ENCODE peak calls at places on chromosomes 2 and 18, in ten cellular contexts. N is OCI-LY7, U is cardiac muscle cell, E is cardiac fibroblast, Q is A549, O is heart right ventricle, G is AG04450, W is lower lobe of right lung, D is keratinocyte, A is tibial artery. H is an unnamed sample.

GRCh38 chr2:162560291-162560690 is 216.4 kb downstream of the GCA start:
- DNase-seq in N (no peak), U (no peak), E (no peak), Q (no peak), O (no peak), G (no peak), W (no peak), D (no peak), A (no peak), H (no peak)

GRCh38 chr18:10235553-10235952 is 218.9 kb upstream of the APCDD1 start:
- DNase-seq in N (no peak), U (no peak), E (no peak), Q (no peak), O (no peak), G (no peak), W (no peak), D (no peak), A (no peak), H (peak; percentile 88)

GRCh38 chr18:32770181-32770650 is 2.6 kb downstream of the KLHL14 start:
- DNase-seq in N (no peak), U (no peak), E (no peak), Q (no peak), O (no peak), G (no peak), W (no peak), D (no peak), A (no peak), H (no peak)

GRCh38 chr2:7190587-7191320 is 273.5 kb downstream of the RNF144A start:
- DNase-seq in N (no peak), U (no peak), E (peak; percentile 1), Q (no peak), O (no peak), G (no peak), W (no peak), D (no peak), A (no peak), H (no peak)

GRCh38 chr2:230940476-230940815 is 15.4 kb upstream of the GPR55 start:
- DNase-seq in N (no peak), U (no peak), E (no peak), Q (no peak), O (no peak), G (no peak), W (peak; percentile 24), D (no peak), A (no peak), H (no peak)

GRCh38 chr2:221549143-221549542 is 23.0 kb downstream of the EPHA4 start:
- DNase-seq in N (no peak), U (no peak), E (no peak), Q (no peak), O (no peak), G (no peak), W (no peak), D (no peak), A (no peak), H (no peak)

GRCh38 chr2:64737547-64737946 is 83.8 kb upstream of the SERTAD2 start:
- DNase-seq in N (no peak), U (no peak), E (no peak), Q (no peak), O (no peak), G (no peak), W (no peak), D (no peak), A (no peak), H (no peak)

GRCh38 chr2:166404831-166405568 is 29.3 kb upstream of the SCN9A start:
- DNase-seq in N (no peak), U (no peak), E (no peak), Q (no peak), O (no peak), G (no peak), W (no peak), D (no peak), A (no peak), H (no peak)

GRCh38 chr2:126940331-126940730 is 41.6 kb downstream of the TEX51 start:
- DNase-seq in N (no peak), U (no peak), E (no peak), Q (no peak), O (no peak), G (no peak), W (no peak), D (no peak), A (no peak), H (no peak)

GRCh38 chr2:126945118-126945517 is 46.4 kb downstream of the TEX51 start:
- DNase-seq in N (no peak), U (peak; percentile 7), E (no peak), Q (no peak), O (no peak), G (no peak), W (no peak), D (no peak), A (no peak), H (no peak)

GRCh38 chr2:126943612-126944011 is 44.9 kb downstream of the TEX51 start:
- DNase-seq in N (no peak), U (no peak), E (no peak), Q (no peak), O (no peak), G (no peak), W (no peak), D (no peak), A (no peak), H (no peak)

GRCh38 chr2:126946323-126947089 is 47.8 kb downstream of the TEX51 start:
- DNase-seq in N (no peak), U (no peak), E (no peak), Q (no peak), O (no peak), G (no peak), W (no peak), D (no peak), A (no peak), H (no peak)

DNA sequence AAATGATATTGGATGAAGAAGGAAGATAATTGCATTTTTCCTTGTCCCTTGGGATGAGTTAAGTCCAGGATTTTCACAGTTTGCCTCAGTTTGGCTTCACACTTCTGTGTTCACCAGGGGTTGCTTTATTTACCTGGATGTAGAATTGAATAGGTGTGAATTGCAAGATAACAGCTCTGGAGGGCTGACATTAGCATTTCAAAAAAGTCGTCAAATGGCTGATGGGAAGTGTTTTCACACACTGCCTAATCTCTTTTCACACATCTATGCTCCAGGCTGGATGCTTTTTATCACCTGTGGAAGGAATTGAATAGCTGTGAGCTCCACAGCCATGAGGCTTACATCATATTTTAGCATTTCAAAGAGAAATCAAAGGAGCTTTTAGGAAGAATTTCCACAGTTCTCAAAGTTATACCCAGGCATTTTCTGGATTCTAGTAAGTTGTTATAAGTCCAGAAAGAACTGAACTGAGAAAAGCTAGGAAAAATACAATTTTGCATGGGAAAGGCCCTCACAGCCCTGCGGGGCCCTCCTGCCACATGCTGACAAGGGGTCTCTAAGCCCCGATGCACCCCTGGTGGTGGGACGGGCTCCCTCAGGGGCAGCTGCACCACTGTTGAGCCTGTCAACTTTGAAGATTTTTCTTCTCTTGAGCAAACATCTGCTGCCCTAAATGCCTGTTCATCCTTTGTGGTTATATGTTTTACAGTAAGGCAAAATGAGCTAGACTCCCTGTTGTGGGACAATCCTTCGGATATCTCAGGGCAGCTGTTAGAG is 43.9 kb downstream of the TEX51 start:
- DNase-seq in N (no peak), U (no peak), E (no peak), Q (no peak), O (no peak), G (no peak), W (no peak), D (no peak), A (no peak), H (no peak)
- TF ChIP-seq CTCF in N (no peak), U (no peak), E (no peak), Q (no peak), O (no peak), G (no peak), W (no peak), D (no peak), A (no peak), H (no peak)

GRCh38 chr2:242059566-242059965 is 190.0 kb downstream of the RTP5 start:
- DNase-seq in N (no peak), U (no peak), E (no peak), Q (no peak), O (no peak), G (no peak), W (no peak), D (no peak), A (no peak), H (no peak)

GRCh38 chr2:242056785-242057184 is 187.3 kb downstream of the RTP5 start:
- DNase-seq in N (no peak), U (no peak), E (no peak), Q (no peak), O (no peak), G (no peak), W (no peak), D (no peak), A (no peak), H (no peak)

GRCh38 chr2:242058116-242058680 is 188.7 kb downstream of the RTP5 start:
- DNase-seq in N (no peak), U (no peak), E (no peak), Q (no peak), O (no peak), G (no peak), W (no peak), D (no peak), A (no peak), H (no peak)

GRCh38 chr2:242056026-242056425 is 186.5 kb downstream of the RTP5 start:
- DNase-seq in N (no peak), U (no peak), E (no peak), Q (no peak), O (no peak), G (no peak), W (no peak), D (no peak), A (no peak), H (no peak)

GRCh38 chr2:242057379-242058040 is 188.0 kb downstream of the RTP5 start:
- DNase-seq in N (no peak), U (no peak), E (no peak), Q (no peak), O (no peak), G (no peak), W (no peak), D (no peak), A (no peak), H (no peak)
- H3K4me3 ChIP-seq in N (no peak overlapping the region), U (no peak overlapping the region), E (no peak overlapping the region), Q (no peak overlapping the region), O (no peak overlapping the region), G (no peak overlapping the region), W (no peak overlapping the region), D (no peak overlapping the region), A (no peak overlapping the region), H (no peak overlapping the region)

GRCh38 chr2:237315170-237315880 is 98.6 kb downstream of the COL6A3 start:
- DNase-seq in N (no peak), U (peak; percentile 98), E (peak; percentile 97), Q (no peak), O (peak; percentile 91), G (peak; percentile 94), W (peak; percentile 80), D (no peak), A (peak; percentile 97), H (no peak)
- TF ChIP-seq CTCF in N (no peak), U (peak; percentile 35), E (peak; percentile 41), Q (no peak), O (peak; percentile 75), G (peak; percentile 61), W (peak; percentile 18), D (peak; percentile 14), A (peak; percentile 63), H (no peak)

GRCh38 chr18:35948080-35948479 is 24.4 kb upstream of the RMP24 start:
- DNase-seq in N (no peak), U (no peak), E (no peak), Q (no peak), O (no peak), G (no peak), W (no peak), D (no peak), A (no peak), H (no peak)

GRCh38 chr18:35950628-35950982 is 21.9 kb upstream of the RMP24 start:
- DNase-seq in N (no peak), U (no peak), E (no peak), Q (no peak), O (no peak), G (no peak), W (no peak), D (no peak), A (no peak), H (no peak)

GRCh38 chr18:35953688-35954087 is 18.8 kb upstream of the RMP24 start:
- DNase-seq in N (no peak), U (no peak), E (no peak), Q (no peak), O (no peak), G (no peak), W (no peak), D (no peak), A (no peak), H (no peak)

GRCh38 chr18:35949090-35949489 is 23.4 kb upstream of the RMP24 start:
- DNase-seq in N (no peak), U (no peak), E (no peak), Q (no peak), O (no peak), G (no peak), W (no peak), D (no peak), A (no peak), H (no peak)

DNA sequence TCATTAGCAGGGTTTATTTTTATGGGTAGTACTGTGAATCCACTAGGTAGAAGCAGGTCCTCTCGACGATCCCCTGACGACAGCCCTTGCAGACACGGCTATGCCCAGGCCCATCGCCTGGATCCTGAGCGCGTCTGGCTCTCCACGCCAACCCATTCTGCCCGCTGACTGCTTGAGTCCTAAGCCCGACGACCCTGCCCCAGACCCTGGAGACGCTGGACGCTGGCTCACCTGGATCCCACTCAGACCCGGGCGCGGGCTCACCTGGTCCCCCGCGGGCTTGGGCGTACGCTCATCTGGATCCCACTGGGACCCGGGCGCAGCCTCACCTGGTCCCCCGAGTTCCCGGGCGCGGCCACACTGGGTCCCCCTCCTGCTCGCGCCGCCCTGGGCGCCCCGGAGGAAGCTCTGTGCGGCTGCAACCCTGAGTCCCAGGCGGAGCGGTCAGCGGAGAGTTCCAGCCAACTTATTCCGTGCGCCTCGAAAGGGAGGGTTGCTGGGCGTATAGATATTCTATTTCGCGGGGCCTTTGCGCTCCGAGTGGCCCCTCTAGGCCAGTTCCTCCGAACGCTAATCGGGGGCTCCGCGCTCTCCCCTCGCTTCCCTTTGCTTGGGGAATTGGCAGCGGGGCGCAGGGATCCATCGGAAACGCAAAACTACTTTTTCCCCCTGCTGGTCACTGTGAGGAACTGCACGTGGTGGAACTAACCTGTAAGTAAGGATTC is 22.4 kb upstream of the RMP24 start:
- DNase-seq in N (peak; percentile 30), U (peak; percentile 76), E (peak; percentile 73), Q (peak; percentile 59), O (peak; percentile 60), G (peak; percentile 33), W (peak; percentile 61), D (no peak), A (peak; percentile 70), H (no peak)
- H3K4me3 ChIP-seq in N (no peak overlapping the region), U (peak overlapping the region; percentile 52), E (peak overlapping the region; percentile 60), Q (peak overlapping the region; percentile 44), O (peak overlapping the region; percentile 26), G (peak overlapping the region; percentile 62), W (peak overlapping the region; percentile 54), D (peak overlapping the region; percentile 68), A (peak overlapping the region; percentile 55), H (peak overlapping the region; percentile 50)

H was measured in LNCaP clone FGC.